ENCODE peak calls at places on chromosome 10, in six cellular contexts. M is SK-N-SH, L is GM12878, D is H1, P is HCT116, Z is HepG2. J is an unnamed sample.

GRCh38 chr10:25696013-25696708 is 237.9 kb upstream of the MYO3A start:
- DNase-seq in D (no peak), P (no peak), M (peak; percentile 34), Z (no peak), L (no peak), J (no peak)

GRCh38 chr10:44477021-44477420 is 92.1 kb upstream of the CXCL12 start:
- DNase-seq in L (no peak), M (no peak), P (no peak), D (no peak), Z (no peak), J (no peak)

GRCh38 chr10:70544431-70545340 is 57.9 kb downstream of the PRF1 start:
- DNase-seq in P (no peak), L (no peak), Z (peak; percentile 26), M (no peak), D (no peak), J (no peak)

GRCh38 chr10:75660833-75661232 is 229.4 kb downstream of the LRMDA start:
- DNase-seq in Z (no peak), D (no peak), M (peak; percentile 13), L (no peak), P (no peak), J (no peak)

GRCh38 chr10:16242859-16243613 is 193.8 kb upstream of the PTER start:
- DNase-seq in L (no peak), P (no peak), D (peak; percentile 57), Z (no peak), M (no peak), J (no peak)

GRCh38 chr10:99365761-99366160 is 36.6 kb downstream of the CNNM1 start:
- DNase-seq in M (no peak), Z (no peak), D (no peak), L (no peak), P (no peak), J (no peak)

GRCh38 chr10:49298990-49299815 is at the start of gene C10orf71:
- DNase-seq in M (peak; percentile 36), P (no peak), D (no peak), L (no peak), Z (no peak), J (no peak)

GRCh38 chr10:132713421-132714095 is 72.4 kb downstream of the NKX6-2 start:
- DNase-seq in L (no peak), D (no peak), M (no peak), Z (no peak), P (no peak), J (no peak)

GRCh38 chr10:122293156-122293978 is 22.3 kb downstream of the BTBD16 start:
- DNase-seq in M (no peak), D (no peak), P (no peak), Z (no peak), L (no peak), J (no peak)

GRCh38 chr10:14698487-14699170 is 76.1 kb downstream of the FAM107B start:
- DNase-seq in D (no peak), P (no peak), M (no peak), Z (no peak), L (no peak), J (no peak)
- TF ChIP-seq JUND in D (no peak), P (no peak), M (peak; percentile 30), Z (no peak), L (no peak), J (no peak)

GRCh38 chr10:79029478-79030390 is 39.0 kb upstream of the ZMIZ1 start:
- DNase-seq in D (no peak), L (no peak), P (no peak), M (no peak), Z (no peak), J (no peak)
- TF ChIP-seq JUND in D (no peak), L (no peak), P (no peak), M (no peak), Z (no peak), J (no peak)

GRCh38 chr10:58267713-58268453 is at the start of gene IPMK:
- DNase-seq in L (peak; percentile 63), P (peak; percentile 75), Z (peak; percentile 84), D (peak; percentile 54), M (peak; percentile 90), J (peak; percentile 71)

GRCh38 chr10:58268454-58268945 is 462 bp upstream of the CISD1 start:
- DNase-seq in D (no peak), Z (no peak), P (no peak), M (no peak), L (no peak), J (no peak)

GRCh38 chr10:58268946-58269831 is at the start of gene CISD1:
- DNase-seq in L (peak; percentile 96), M (peak; percentile 96), P (peak; percentile 99), Z (peak; percentile 99), D (peak; percentile 98), J (peak; percentile 100)

GRCh38 chr10:58266003-58266825 is 1.5 kb downstream of the IPMK start:
- DNase-seq in P (no peak), L (no peak), Z (peak; percentile 53), M (peak; percentile 11), D (no peak), J (no peak)

DNA sequence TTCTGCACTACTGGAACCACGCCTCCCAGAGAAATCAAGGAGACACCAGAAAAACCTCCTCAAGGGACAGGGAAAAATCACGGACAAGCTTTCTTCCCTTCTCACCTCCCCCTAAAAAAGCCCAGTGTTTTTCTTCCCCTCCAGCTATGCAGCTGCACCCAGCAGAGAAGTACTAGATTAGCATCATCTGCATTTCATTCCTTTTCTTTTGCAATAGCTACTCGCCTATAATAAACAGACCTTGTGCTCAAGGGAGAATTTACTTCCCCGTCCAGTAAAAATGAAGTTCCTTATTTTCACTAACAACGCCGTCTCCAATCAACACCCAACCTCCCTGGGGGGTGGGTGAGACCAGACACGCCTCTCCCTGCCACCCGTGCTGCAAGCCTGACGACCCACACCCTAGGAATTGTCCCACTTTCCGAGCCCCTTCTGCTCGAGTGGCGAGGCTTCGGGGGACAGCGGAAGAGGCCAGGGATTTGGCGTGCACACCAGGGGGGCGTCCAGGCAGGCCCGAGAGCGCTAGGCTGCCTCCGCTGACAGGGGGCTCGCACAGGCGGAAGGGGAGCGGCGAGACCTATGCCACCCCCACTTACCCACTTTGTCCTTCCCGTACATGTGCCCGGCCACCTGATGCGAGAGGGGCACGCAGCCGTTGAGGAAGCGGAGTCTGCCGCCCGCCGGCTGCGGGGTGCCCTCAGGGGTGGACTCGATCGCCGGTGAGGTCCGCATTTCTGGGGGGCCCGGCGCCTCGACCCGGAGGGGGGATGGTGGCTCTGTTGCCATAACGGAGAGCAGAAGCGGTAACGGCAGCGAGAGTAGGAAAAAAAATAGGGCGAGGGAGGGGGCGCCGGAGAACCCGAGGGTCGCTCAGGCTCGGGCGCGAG is 625 bp downstream of the IPMK start:
- DNase-seq in Z (peak; percentile 20), D (no peak), L (no peak), P (no peak), M (peak; percentile 51), J (peak; percentile 91)
- TF ChIP-seq JUND in Z (peak; percentile 28), D (no peak), L (no peak), P (no peak), M (no peak), J (no peak)

DNA sequence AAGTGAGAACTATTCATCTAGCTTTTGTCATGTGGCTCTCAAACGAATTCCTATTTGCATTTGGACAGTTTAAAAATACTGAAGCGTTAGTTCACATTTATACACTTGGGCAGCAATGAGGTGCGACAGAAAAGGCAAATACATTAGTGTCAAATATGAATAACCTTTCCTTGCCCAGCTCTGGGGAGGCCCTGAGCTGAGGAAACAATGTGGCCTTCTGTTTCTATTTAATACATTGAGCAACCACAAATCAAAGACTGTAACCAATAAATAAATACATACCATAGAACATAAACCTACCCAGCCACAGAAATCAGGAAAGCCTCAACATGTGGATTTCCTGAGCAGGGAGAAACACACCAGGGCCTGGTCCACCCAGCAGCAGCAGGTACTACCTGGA is 585.2 kb downstream of the PARD3 start:
- DNase-seq in P (no peak), D (no peak), L (no peak), Z (no peak), M (no peak), J (no peak)
- TF ChIP-seq JUND in P (no peak), D (no peak), L (no peak), Z (no peak), M (no peak), J (no peak)

GRCh38 chr10:43264987-43265798 is 1.7 kb downstream of the RASGEF1A start:
- DNase-seq in M (peak; percentile 31), D (no peak), P (no peak), L (no peak), Z (no peak), J (no peak)
- TF ChIP-seq JUND in M (no peak), D (no peak), P (no peak), L (no peak), Z (no peak), J (no peak)

J was measured in T47D.